ENCODE peak calls at places on chromosome 1, in eight cellular contexts. One of them, this sample, is unnamed.

GRCh38 chr1:210882414-210883221 is 251.3 kb downstream of the KCNH1 start:
- DNase-seq in mesothelial cell of epicardium: no peak
- DNase-seq in A549: peak
- DNase-seq in body of pancreas: no peak
- DNase-seq in CD8-positive, alpha-beta T cell: no peak
- DNase-seq in BE2C: no peak
- DNase-seq in progenitor cell of endocrine pancreas: no peak
- DNase-seq in dorsolateral prefrontal cortex: no peak
- DNase-seq in this sample: no peak

GRCh38 chr1:208230668-208231529 is 13.3 kb downstream of the PLXNA2 start:
- DNase-seq in mesothelial cell of epicardium: no peak
- DNase-seq in A549: no peak
- DNase-seq in body of pancreas: no peak
- DNase-seq in CD8-positive, alpha-beta T cell: no peak
- DNase-seq in BE2C: no peak
- DNase-seq in progenitor cell of endocrine pancreas: no peak
- DNase-seq in dorsolateral prefrontal cortex: no peak
- DNase-seq in this sample: no peak

GRCh38 chr1:23793018-23793781 is 2.3 kb downstream of the LYPLA2 start:
- DNase-seq in mesothelial cell of epicardium: no peak
- DNase-seq in A549: no peak
- DNase-seq in body of pancreas: peak
- DNase-seq in CD8-positive, alpha-beta T cell: no peak
- DNase-seq in BE2C: peak
- DNase-seq in progenitor cell of endocrine pancreas: no peak
- DNase-seq in dorsolateral prefrontal cortex: peak
- DNase-seq in this sample: no peak

GRCh38 chr1:237799762-237800474 is 90.8 kb downstream of the ZP4 start:
- DNase-seq in mesothelial cell of epicardium: no peak
- DNase-seq in A549: peak
- DNase-seq in body of pancreas: peak
- DNase-seq in CD8-positive, alpha-beta T cell: peak
- DNase-seq in BE2C: peak
- DNase-seq in progenitor cell of endocrine pancreas: peak
- DNase-seq in dorsolateral prefrontal cortex: peak
- DNase-seq in this sample: no peak

GRCh38 chr1:9181176-9181906 is 52.4 kb upstream of the GPR157 start:
- DNase-seq in mesothelial cell of epicardium: peak
- DNase-seq in A549: peak
- DNase-seq in body of pancreas: peak
- DNase-seq in CD8-positive, alpha-beta T cell: peak
- DNase-seq in BE2C: peak
- DNase-seq in progenitor cell of endocrine pancreas: peak
- DNase-seq in dorsolateral prefrontal cortex: no peak
- DNase-seq in this sample: peak

GRCh38 chr1:65065535-65066378 is 82.2 kb upstream of the AK4 start:
- DNase-seq in mesothelial cell of epicardium: peak
- DNase-seq in A549: peak
- DNase-seq in body of pancreas: peak
- DNase-seq in CD8-positive, alpha-beta T cell: no peak
- DNase-seq in BE2C: no peak
- DNase-seq in progenitor cell of endocrine pancreas: peak
- DNase-seq in dorsolateral prefrontal cortex: no peak
- DNase-seq in this sample: peak

GRCh38 chr1:84145051-84145450 is 980 bp downstream of the PRKACB start:
- DNase-seq in mesothelial cell of epicardium: no peak
- DNase-seq in A549: no peak
- DNase-seq in body of pancreas: no peak
- DNase-seq in CD8-positive, alpha-beta T cell: peak
- DNase-seq in BE2C: no peak
- DNase-seq in progenitor cell of endocrine pancreas: no peak
- DNase-seq in dorsolateral prefrontal cortex: no peak
- DNase-seq in this sample: no peak

GRCh38 chr1:66182551-66183178 is 351.3 kb upstream of the SGIP1 start:
- DNase-seq in mesothelial cell of epicardium: peak
- DNase-seq in A549: peak
- DNase-seq in body of pancreas: peak
- DNase-seq in CD8-positive, alpha-beta T cell: no peak
- DNase-seq in BE2C: peak
- DNase-seq in progenitor cell of endocrine pancreas: no peak
- DNase-seq in dorsolateral prefrontal cortex: no peak
- DNase-seq in this sample: no peak

GRCh38 chr1:214050513-214051401 is 63.0 kb downstream of the PROX1 start:
- DNase-seq in mesothelial cell of epicardium: no peak
- DNase-seq in A549: no peak
- DNase-seq in body of pancreas: no peak
- DNase-seq in CD8-positive, alpha-beta T cell: no peak
- DNase-seq in BE2C: no peak
- DNase-seq in progenitor cell of endocrine pancreas: no peak
- DNase-seq in dorsolateral prefrontal cortex: no peak
- DNase-seq in this sample: no peak

GRCh38 chr1:157515709-157516108 is 36.6 kb downstream of the FCRL5 start:
- DNase-seq in mesothelial cell of epicardium: no peak
- DNase-seq in A549: no peak
- DNase-seq in body of pancreas: no peak
- DNase-seq in CD8-positive, alpha-beta T cell: no peak
- DNase-seq in BE2C: no peak
- DNase-seq in progenitor cell of endocrine pancreas: no peak
- DNase-seq in dorsolateral prefrontal cortex: no peak
- DNase-seq in this sample: no peak

GRCh38 chr1:110616587-110616986 is 10.4 kb upstream of the KCNA2 start:
- DNase-seq in mesothelial cell of epicardium: no peak
- DNase-seq in A549: no peak
- DNase-seq in body of pancreas: no peak
- DNase-seq in CD8-positive, alpha-beta T cell: no peak
- DNase-seq in BE2C: peak
- DNase-seq in progenitor cell of endocrine pancreas: no peak
- DNase-seq in dorsolateral prefrontal cortex: no peak
- DNase-seq in this sample: no peak

GRCh38 chr1:118136511-118136937 is 48.5 kb downstream of the SPAG17 start:
- DNase-seq in mesothelial cell of epicardium: no peak
- DNase-seq in A549: no peak
- DNase-seq in body of pancreas: no peak
- DNase-seq in CD8-positive, alpha-beta T cell: no peak
- DNase-seq in BE2C: no peak
- DNase-seq in progenitor cell of endocrine pancreas: no peak
- DNase-seq in dorsolateral prefrontal cortex: peak
- DNase-seq in this sample: no peak

DNA sequence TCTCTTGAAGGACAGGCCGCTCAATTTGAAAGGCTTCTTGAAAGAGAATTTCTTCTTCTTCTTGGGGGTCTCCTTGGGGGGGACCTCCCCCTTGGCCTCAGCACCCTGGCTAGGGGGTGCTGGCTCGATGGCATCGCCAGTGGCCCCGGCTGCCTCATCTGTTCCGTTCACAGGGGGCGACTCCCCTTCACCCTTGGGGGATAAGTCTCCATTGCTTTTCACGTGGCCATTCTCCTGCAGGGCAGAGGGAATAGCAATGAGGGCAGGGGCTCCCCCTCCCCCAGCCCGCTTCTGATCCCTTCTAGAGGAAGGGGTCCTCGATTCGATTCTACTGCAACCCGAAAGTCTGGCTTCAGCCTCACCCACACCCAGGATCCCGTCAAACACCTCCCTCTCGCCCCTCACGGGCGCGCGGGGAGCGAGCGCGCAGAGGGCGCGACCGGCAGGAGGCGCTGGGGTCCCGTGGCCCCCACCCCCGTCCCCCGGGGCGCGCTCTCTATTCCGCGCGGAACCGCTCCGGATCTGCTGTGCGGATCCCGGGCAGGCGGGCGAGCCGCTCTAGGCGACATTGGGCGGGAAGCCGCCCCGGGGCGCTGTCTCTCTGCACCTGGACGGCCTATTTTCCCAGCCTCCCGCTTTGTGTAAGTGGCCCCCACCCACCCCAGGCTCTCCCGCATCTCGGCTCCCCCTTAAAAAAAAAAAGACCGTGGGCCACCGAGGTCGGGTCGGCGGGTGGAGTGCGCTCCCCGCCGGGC is 992 bp downstream of the MARCKSL1 start:
- DNase-seq in mesothelial cell of epicardium: peak
- DNase-seq in A549: peak
- DNase-seq in body of pancreas: peak
- DNase-seq in CD8-positive, alpha-beta T cell: peak
- DNase-seq in BE2C: peak
- DNase-seq in progenitor cell of endocrine pancreas: no peak
- DNase-seq in dorsolateral prefrontal cortex: peak
- DNase-seq in this sample: no peak
- TF ChIP-seq CTCF in mesothelial cell of epicardium: peak
- TF ChIP-seq CTCF in A549: peak
- TF ChIP-seq CTCF in body of pancreas: peak
- TF ChIP-seq CTCF in CD8-positive, alpha-beta T cell: peak
- TF ChIP-seq CTCF in BE2C: peak
- TF ChIP-seq CTCF in progenitor cell of endocrine pancreas: peak
- TF ChIP-seq CTCF in dorsolateral prefrontal cortex: peak
- TF ChIP-seq CTCF in this sample: peak

GRCh38 chr1:52127181-52128175 is 14.4 kb upstream of the ZFYVE9 start:
- DNase-seq in mesothelial cell of epicardium: no peak
- DNase-seq in A549: peak
- DNase-seq in body of pancreas: peak
- DNase-seq in CD8-positive, alpha-beta T cell: no peak
- DNase-seq in BE2C: peak
- DNase-seq in progenitor cell of endocrine pancreas: no peak
- DNase-seq in dorsolateral prefrontal cortex: no peak
- DNase-seq in this sample: no peak
- TF ChIP-seq CTCF in mesothelial cell of epicardium: peak
- TF ChIP-seq CTCF in A549: peak
- TF ChIP-seq CTCF in body of pancreas: peak
- TF ChIP-seq CTCF in CD8-positive, alpha-beta T cell: peak
- TF ChIP-seq CTCF in BE2C: peak
- TF ChIP-seq CTCF in progenitor cell of endocrine pancreas: peak
- TF ChIP-seq CTCF in dorsolateral prefrontal cortex: peak
- TF ChIP-seq CTCF in this sample: peak

DNA sequence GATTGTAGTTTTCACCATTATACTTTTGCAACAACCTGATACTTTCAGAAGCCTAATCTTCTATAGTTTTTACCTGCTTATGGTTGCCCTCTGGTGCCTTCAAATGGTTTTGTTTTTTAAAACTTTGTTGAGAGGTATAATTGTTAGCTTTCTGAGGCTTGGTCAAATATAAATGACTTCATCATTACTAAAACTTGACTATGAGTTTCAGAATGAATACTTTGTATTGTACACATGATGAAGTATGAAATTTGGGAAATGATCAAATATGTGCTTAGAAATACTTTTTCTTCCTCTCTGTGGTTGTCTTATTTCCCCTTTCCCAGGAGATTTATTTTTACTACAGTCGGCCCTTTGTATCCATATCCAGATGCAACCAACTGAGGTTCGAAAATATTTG is 151.8 kb upstream of the B3GALT2 start:
- DNase-seq in mesothelial cell of epicardium: no peak
- DNase-seq in A549: no peak
- DNase-seq in body of pancreas: no peak
- DNase-seq in CD8-positive, alpha-beta T cell: no peak
- DNase-seq in BE2C: no peak
- DNase-seq in progenitor cell of endocrine pancreas: no peak
- DNase-seq in dorsolateral prefrontal cortex: no peak
- DNase-seq in this sample: no peak
- TF ChIP-seq CTCF in mesothelial cell of epicardium: no peak
- TF ChIP-seq CTCF in A549: peak
- TF ChIP-seq CTCF in body of pancreas: no peak
- TF ChIP-seq CTCF in CD8-positive, alpha-beta T cell: no peak
- TF ChIP-seq CTCF in BE2C: peak
- TF ChIP-seq CTCF in progenitor cell of endocrine pancreas: no peak
- TF ChIP-seq CTCF in dorsolateral prefrontal cortex: no peak
- TF ChIP-seq CTCF in this sample: no peak

DNA sequence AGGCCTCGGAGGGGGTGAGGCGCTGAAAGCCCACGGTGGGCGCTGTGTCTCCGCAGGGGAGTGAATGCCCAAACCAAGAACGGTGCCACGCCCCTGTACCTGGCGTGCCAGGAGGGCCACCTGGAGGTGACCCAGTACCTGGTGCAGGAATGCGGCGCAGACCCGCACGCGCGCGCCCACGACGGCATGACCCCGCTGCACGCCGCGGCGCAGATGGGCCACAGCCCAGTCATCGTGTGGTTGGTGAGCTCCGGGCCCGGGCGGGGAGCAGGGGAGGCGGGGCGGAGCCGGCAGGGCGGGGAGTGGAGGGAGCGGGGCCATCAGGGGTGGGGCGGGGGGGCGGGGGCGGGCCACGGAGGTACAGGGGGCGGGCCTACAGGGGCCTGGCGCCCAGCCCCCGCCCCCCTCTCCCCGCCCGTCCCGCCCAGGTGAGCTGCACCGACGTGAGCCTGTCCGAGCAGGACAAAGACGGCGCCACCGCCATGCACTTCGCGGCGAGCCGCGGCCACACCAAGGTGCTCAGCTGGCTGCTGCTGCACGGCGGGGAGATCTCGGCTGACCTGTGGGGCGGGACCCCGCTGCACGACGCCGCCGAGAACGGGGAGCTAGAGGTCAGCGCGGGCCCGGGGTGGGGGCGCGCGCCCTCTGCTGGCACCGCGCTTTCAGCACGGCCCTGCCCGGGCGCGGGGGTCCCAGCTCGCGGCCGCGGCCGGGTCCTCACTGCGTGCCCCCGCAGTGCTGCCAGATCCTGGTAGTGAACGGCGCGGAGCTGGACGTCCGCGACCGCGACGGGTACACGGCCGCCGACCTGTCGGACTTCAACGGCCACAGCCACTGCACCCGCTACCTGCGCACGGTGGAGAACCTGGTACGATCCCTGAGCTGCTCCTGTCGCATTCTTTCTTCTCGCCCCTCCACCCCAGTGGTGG is 15.9 kb downstream of the ESPN start:
- DNase-seq in mesothelial cell of epicardium: no peak
- DNase-seq in A549: no peak
- DNase-seq in body of pancreas: peak
- DNase-seq in CD8-positive, alpha-beta T cell: peak
- DNase-seq in BE2C: peak
- DNase-seq in progenitor cell of endocrine pancreas: peak
- DNase-seq in dorsolateral prefrontal cortex: no peak
- DNase-seq in this sample: no peak
- TF ChIP-seq CTCF in mesothelial cell of epicardium: peak
- TF ChIP-seq CTCF in A549: peak
- TF ChIP-seq CTCF in body of pancreas: no peak
- TF ChIP-seq CTCF in CD8-positive, alpha-beta T cell: no peak
- TF ChIP-seq CTCF in BE2C: no peak
- TF ChIP-seq CTCF in progenitor cell of endocrine pancreas: peak
- TF ChIP-seq CTCF in dorsolateral prefrontal cortex: no peak
- TF ChIP-seq CTCF in this sample: no peak

DNA sequence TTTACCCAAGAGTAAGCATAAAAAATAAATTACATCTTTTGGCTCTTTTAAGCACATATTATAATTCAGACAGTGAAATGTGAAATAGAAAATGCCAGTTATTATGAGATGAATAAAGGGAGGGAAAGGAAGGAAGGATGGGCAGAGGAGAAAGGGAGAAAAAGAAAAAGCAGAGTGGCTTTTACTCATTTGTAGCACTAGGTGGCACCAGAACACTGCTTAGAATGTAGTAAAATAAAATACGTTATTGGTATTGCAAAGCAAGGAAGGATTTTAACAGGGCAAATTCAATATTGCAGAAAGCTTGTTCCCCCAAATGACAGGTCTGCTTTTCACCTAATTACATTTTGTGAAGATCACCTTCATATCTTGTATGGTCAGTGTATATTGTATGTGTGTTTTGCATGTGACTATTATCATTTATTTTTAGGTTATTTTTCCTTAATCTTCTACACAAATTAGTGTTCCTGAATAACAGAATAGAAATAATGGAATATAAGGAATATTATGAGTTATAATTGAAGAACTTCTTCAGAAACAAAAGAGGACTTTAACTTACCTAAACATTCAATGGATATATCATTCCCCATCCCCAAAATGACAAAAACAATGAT is 9.1 kb upstream of the PCNX2 start:
- DNase-seq in mesothelial cell of epicardium: no peak
- DNase-seq in A549: no peak
- DNase-seq in body of pancreas: peak
- DNase-seq in CD8-positive, alpha-beta T cell: no peak
- DNase-seq in BE2C: no peak
- DNase-seq in progenitor cell of endocrine pancreas: no peak
- DNase-seq in dorsolateral prefrontal cortex: no peak
- DNase-seq in this sample: no peak
- TF ChIP-seq CTCF in mesothelial cell of epicardium: peak
- TF ChIP-seq CTCF in A549: peak
- TF ChIP-seq CTCF in body of pancreas: peak
- TF ChIP-seq CTCF in CD8-positive, alpha-beta T cell: peak
- TF ChIP-seq CTCF in BE2C: peak
- TF ChIP-seq CTCF in progenitor cell of endocrine pancreas: peak
- TF ChIP-seq CTCF in dorsolateral prefrontal cortex: peak
- TF ChIP-seq CTCF in this sample: peak